ENCODE peak calls at places on chromosomes 16 and 17, in eight cellular contexts. H is H54, L is PC-3, M is glutamatergic neuron, W is LoVo, Z is ELR, O is GM10248, V is AML-193. C is an unnamed sample.
A peak's percentile ranks its signal among the peaks of the same experiment; 100 is the strongest.

GRCh38 chr17:32525116-32525515 is 38.3 kb downstream of the CDK5R1 start:
- DNase-seq in Z (no peak), O (no peak), H (no peak), M (no peak), W (no peak), L (no peak), V (no peak), C (peak; percentile 87)

GRCh38 chr16:13269905-13270528 is 368.6 kb downstream of the SHISA9 start:
- DNase-seq in H (no peak), V (no peak), O (no peak), M (no peak), W (no peak), Z (no peak), L (no peak), C (no peak)

GRCh38 chr16:66057056-66057455 is 309.4 kb upstream of the CDH5 start:
- DNase-seq in O (no peak), V (no peak), Z (no peak), M (no peak), W (no peak), H (no peak), L (no peak), C (no peak)

GRCh38 chr17:44219636-44220210 is at the start of gene UBTF:
- DNase-seq in W (peak; percentile 47), L (peak; percentile 59), M (peak; percentile 83), V (peak; percentile 20), H (peak; percentile 53), Z (peak; percentile 81), O (peak; percentile 58), C (peak; percentile 40)

GRCh38 chr17:2090210-2090641 is 35.3 kb downstream of the HIC1 start:
- DNase-seq in V (no peak), M (no peak), O (no peak), Z (no peak), L (no peak), W (no peak), H (no peak), C (no peak)

GRCh38 chr17:28174352-28175046 is 132.0 kb downstream of the NLK start:
- DNase-seq in V (no peak), L (peak; percentile 13), Z (peak; percentile 48), H (no peak), W (no peak), M (no peak), O (peak; percentile 26), C (peak; percentile 10)

GRCh38 chr16:11014159-11014558 is 69.8 kb downstream of the CLEC16A start:
- DNase-seq in O (no peak), L (no peak), M (no peak), W (no peak), V (no peak), Z (peak; percentile 30), H (no peak), C (no peak)

GRCh38 chr17:58541249-58541648 is 26.8 kb upstream of the MTMR4 start:
- DNase-seq in L (peak; percentile 40), Z (peak; percentile 31), O (peak; percentile 47), W (no peak), V (peak; percentile 60), M (no peak), H (no peak), C (no peak)

GRCh38 chr16:19415461-19415860 is 2.2 kb upstream of the TMC5 start:
- DNase-seq in O (no peak), M (no peak), H (no peak), V (no peak), W (no peak), Z (no peak), L (peak; percentile 54), C (no peak)

GRCh38 chr16:85316944-85317343 is 204.7 kb upstream of the CIBAR2 start:
- DNase-seq in H (no peak), Z (no peak), O (no peak), L (no peak), M (no peak), W (no peak), V (no peak), C (no peak)

GRCh38 chr17:19260958-19261357 is 23.8 kb downstream of the EPN2 start:
- DNase-seq in W (peak; percentile 34), O (no peak), H (no peak), L (peak; percentile 66), Z (peak; percentile 41), V (no peak), M (no peak), C (peak; percentile 38)

GRCh38 chr17:59760164-59760563 is 52.7 kb downstream of the VMP1 start:
- DNase-seq in W (no peak), L (no peak), H (no peak), Z (no peak), M (no peak), O (no peak), V (peak; percentile 61), C (no peak)

GRCh38 chr16:85422124-85422373 is 191.1 kb upstream of the GSE1 start:
- DNase-seq in O (no peak), M (peak; percentile 64), W (no peak), Z (no peak), V (no peak), L (no peak), H (no peak), C (no peak)

GRCh38 chr17:33118391-33118790 is 126.7 kb downstream of the SPACA3 start:
- DNase-seq in W (no peak), O (no peak), V (no peak), M (no peak), L (no peak), Z (no peak), H (no peak), C (no peak)

GRCh38 chr16:56457927-56458470 is 6.6 kb downstream of the OGFOD1 start:
- DNase-seq in O (no peak), V (no peak), W (no peak), L (no peak), M (no peak), H (no peak), Z (no peak), C (no peak)

GRCh38 chr16:11675561-11676511 is 7.6 kb downstream of the SNN start:
- DNase-seq in W (peak; percentile 68), L (no peak), O (no peak), V (no peak), M (no peak), Z (peak; percentile 18), H (no peak), C (peak; percentile 86)

GRCh38 chr17:28953444-28954118 is 2.3 kb upstream of the PHF12 start:
- DNase-seq in Z (peak; percentile 65), H (no peak), O (peak; percentile 55), M (peak; percentile 67), W (no peak), V (peak; percentile 57), L (peak; percentile 54), C (no peak)

GRCh38 chr16:2779151-2779920 is 2.3 kb upstream of the ELOB start:
- DNase-seq in V (no peak), Z (no peak), W (no peak), M (no peak), O (no peak), H (no peak), L (no peak), C (no peak)

GRCh38 chr17:49996495-49997255 is 1.7 kb upstream of the DLX3 start:
- DNase-seq in L (peak; percentile 78), M (peak; percentile 85), V (peak; percentile 51), H (peak; percentile 86), Z (peak; percentile 60), W (peak; percentile 48), O (peak; percentile 80), C (peak; percentile 23)

GRCh38 chr16:25692734-25693508 is 1.2 kb downstream of the HS3ST4 start:
- DNase-seq in V (no peak), M (peak; percentile 53), H (no peak), Z (no peak), W (no peak), O (peak; percentile 17), L (no peak), C (no peak)

C was measured in A172.